ENCODE peak calls at places on chromosomes 6 and 20, in eight cellular contexts. H is IMR-90; Q is effector CD4-positive, alpha-beta T cell; W is sciatic nerve; N is skeletal muscle cell; O is iPS-NIHi11; A is kidney glomerular epithelial cell; Y is SK-N-DZ. T is an unnamed sample.

GRCh38 chr6:6007311-6008113 is 787 bp upstream of the NRN1 start:
- DNase-seq in H (no peak), Q (no peak), W (no peak), N (no peak), O (peak; percentile 46), A (no peak), Y (peak; percentile 60), T (no peak)

GRCh38 chr6:70310063-70310694 is 7.3 kb upstream of the COL9A1 start:
- DNase-seq in H (peak; percentile 53), Q (no peak), W (no peak), N (peak; percentile 5), O (no peak), A (peak; percentile 34), Y (peak; percentile 57), T (peak; percentile 26)

GRCh38 chr6:54273214-54273820 is 34.9 kb upstream of the TINAG start:
- DNase-seq in H (no peak), Q (no peak), W (no peak), N (no peak), O (no peak), A (no peak), Y (no peak), T (no peak)

GRCh38 chr20:54340667-54341081 is 132.8 kb downstream of the PFDN4 start:
- DNase-seq in H (peak; percentile 84), Q (no peak), W (no peak), N (peak; percentile 67), O (no peak), A (peak; percentile 56), Y (no peak), T (peak; percentile 64)

GRCh38 chr20:36355469-36356171 is 49.5 kb downstream of the DLGAP4 start:
- DNase-seq in H (no peak), Q (no peak), W (no peak), N (no peak), O (no peak), A (no peak), Y (no peak), T (no peak)

GRCh38 chr6:35449287-35449881 is 2.8 kb upstream of the FANCE start:
- DNase-seq in H (peak; percentile 72), Q (peak; percentile 27), W (no peak), N (no peak), O (peak; percentile 96), A (peak; percentile 76), Y (peak; percentile 72), T (peak; percentile 63)

GRCh38 chr6:64334646-64335045 is 699.0 kb downstream of the PHF3 start:
- DNase-seq in H (peak; percentile 1), Q (no peak), W (no peak), N (peak; percentile 19), O (no peak), A (no peak), Y (no peak), T (no peak)

GRCh38 chr6:90168693-90169131 is 127.9 kb downstream of the BACH2 start:
- DNase-seq in H (peak; percentile 79), Q (no peak), W (no peak), N (peak; percentile 13), O (no peak), A (peak; percentile 57), Y (no peak), T (peak; percentile 36)

GRCh38 chr6:150325093-150325772 is 43.6 kb upstream of the IYD start:
- DNase-seq in H (no peak), Q (no peak), W (no peak), N (no peak), O (peak; percentile 38), A (peak; percentile 76), Y (no peak), T (peak; percentile 18)

GRCh38 chr20:53654932-53655674 is 61.5 kb upstream of the ZNF217 start:
- DNase-seq in H (no peak), Q (no peak), W (no peak), N (no peak), O (no peak), A (no peak), Y (no peak), T (no peak)

GRCh38 chr6:56909115-56909907 is 45.6 kb upstream of the BEND6 start:
- DNase-seq in H (peak; percentile 54), Q (no peak), W (no peak), N (no peak), O (no peak), A (no peak), Y (no peak), T (peak; percentile 45)

GRCh38 chr6:88483424-88483823 is 317.3 kb upstream of the CNR1 start:
- DNase-seq in H (no peak), Q (no peak), W (no peak), N (no peak), O (peak; percentile 7), A (no peak), Y (no peak), T (no peak)

GRCh38 chr20:32982617-32983458 is 21.4 kb downstream of the SUN5 start:
- DNase-seq in H (no peak), Q (no peak), W (no peak), N (no peak), O (peak; percentile 46), A (peak; percentile 29), Y (no peak), T (no peak)

GRCh38 chr6:39214846-39215639 is 14.2 kb downstream of the KCNK5 start:
- DNase-seq in H (no peak), Q (no peak), W (no peak), N (no peak), O (no peak), A (peak; percentile 88), Y (no peak), T (peak; percentile 82)

GRCh38 chr6:169689247-169689646 is 12.6 kb downstream of the WDR27 start:
- DNase-seq in H (peak; percentile 88), Q (no peak), W (no peak), N (peak; percentile 42), O (no peak), A (no peak), Y (no peak), T (peak; percentile 42)

GRCh38 chr6:137357263-137357947 is 136.8 kb downstream of the OLIG3 start:
- DNase-seq in H (no peak), Q (no peak), W (no peak), N (no peak), O (no peak), A (no peak), Y (no peak), T (no peak)

GRCh38 chr20:4050581-4050980 is 35.2 kb upstream of the RNF24 start:
- DNase-seq in H (no peak), Q (no peak), W (no peak), N (no peak), O (no peak), A (no peak), Y (no peak), T (no peak)

GRCh38 chr6:68760941-68761676 is 126.0 kb downstream of the ADGRB3 start:
- DNase-seq in H (no peak), Q (no peak), W (no peak), N (no peak), O (no peak), A (no peak), Y (no peak), T (no peak)

GRCh38 chr6:75922226-75922625 is 150.2 kb downstream of the IMPG1 start:
- DNase-seq in H (peak; percentile 39), Q (no peak), W (no peak), N (no peak), O (no peak), A (peak; percentile 36), Y (no peak), T (peak; percentile 13)

GRCh38 chr20:41148956-41149355 is 11.6 kb downstream of the PLCG1 start:
- DNase-seq in H (no peak), Q (no peak), W (no peak), N (no peak), O (no peak), A (no peak), Y (no peak), T (no peak)

GRCh38 chr6:131063028-131063763 is at the start of gene EPB41L2:
- DNase-seq in H (peak; percentile 86), Q (peak; percentile 69), W (peak; percentile 94), N (peak; percentile 69), O (peak; percentile 93), A (peak; percentile 82), Y (peak; percentile 88), T (peak; percentile 83)

GRCh38 chr6:41200901-41201783 is at the start of gene TREML2:
- DNase-seq in H (no peak), Q (no peak), W (no peak), N (no peak), O (no peak), A (no peak), Y (no peak), T (no peak)

GRCh38 chr6:153140299-153140698 is 9.2 kb upstream of the RGS17 start:
- DNase-seq in H (no peak), Q (no peak), W (no peak), N (no peak), O (no peak), A (no peak), Y (no peak), T (no peak)

GRCh38 chr6:57313711-57314471 is 3.5 kb upstream of the PRIM2 start:
- DNase-seq in H (peak; percentile 98), Q (no peak), W (no peak), N (peak; percentile 95), O (no peak), A (peak; percentile 98), Y (no peak), T (peak; percentile 91)

GRCh38 chr6:105669232-105669631 is 266.4 kb upstream of the PREP start:
- DNase-seq in H (no peak), Q (no peak), W (no peak), N (no peak), O (no peak), A (no peak), Y (no peak), T (no peak)

GRCh38 chr6:21597706-21598273 is 4.2 kb downstream of the SOX4 start:
- DNase-seq in H (no peak), Q (no peak), W (no peak), N (no peak), O (no peak), A (peak; percentile 24), Y (peak; percentile 40), T (peak; percentile 26)

GRCh38 chr6:41164551-41164950 is 1.6 kb upstream of the TREM2 start:
- DNase-seq in H (no peak), Q (no peak), W (no peak), N (no peak), O (no peak), A (no peak), Y (no peak), T (no peak)

GRCh38 chr6:152068622-152069261 is 261.3 kb downstream of the ESR1 start:
- DNase-seq in H (no peak), Q (no peak), W (no peak), N (no peak), O (no peak), A (no peak), Y (no peak), T (no peak)

GRCh38 chr6:70717038-70717801 is 49.5 kb downstream of the SMAP1 start:
- DNase-seq in H (no peak), Q (no peak), W (no peak), N (no peak), O (no peak), A (no peak), Y (no peak), T (no peak)

GRCh38 chr6:54217018-54217417 is 91.2 kb upstream of the TINAG start:
- DNase-seq in H (no peak), Q (no peak), W (no peak), N (no peak), O (no peak), A (no peak), Y (no peak), T (no peak)

GRCh38 chr20:13220857-13221297 is at the start of gene ISM1:
- DNase-seq in H (no peak), Q (peak; percentile 16), W (peak; percentile 62), N (no peak), O (peak; percentile 38), A (no peak), Y (no peak), T (peak; percentile 69)

GRCh38 chr6:116530436-116530835 is 15.0 kb downstream of the TRAPPC3L start:
- DNase-seq in H (peak; percentile 79), Q (no peak), W (no peak), N (no peak), O (no peak), A (peak; percentile 35), Y (no peak), T (peak; percentile 74)

GRCh38 chr6:54874349-54875048 is 27.9 kb downstream of the FAM83B start:
- DNase-seq in H (no peak), Q (no peak), W (no peak), N (no peak), O (no peak), A (peak; percentile 51), Y (no peak), T (peak; percentile 19)

GRCh38 chr6:105883966-105884365 is 202.2 kb upstream of the PRDM1 start:
- DNase-seq in H (no peak), Q (no peak), W (no peak), N (no peak), O (no peak), A (no peak), Y (no peak), T (no peak)